ENCODE peak calls at places on chromosomes 4 and X, in eight cellular contexts. G is fibroblast of lung, M is thyroid gland, L is fibroblast of pulmonary artery, P is upper lobe of right lung, I is nephron progenitor cell, B is dorsolateral prefrontal cortex, K is type B pancreatic cell. Z is an unnamed sample.

GRCh38 chrX:103685396-103685795 is 1.1 kb downstream of the MORF4L2 start:
- DNase-seq in G (no peak), M (no peak), L (peak; percentile 34), P (no peak), I (no peak), B (no peak), K (no peak), Z (no peak)

GRCh38 chr4:135239964-135240363 is 1038.4 kb upstream of the PABPC4L start:
- DNase-seq in G (no peak), M (no peak), L (no peak), P (no peak), I (no peak), B (no peak), K (no peak), Z (no peak)

GRCh38 chr4:11739992-11740391 is 311.3 kb upstream of the HS3ST1 start:
- DNase-seq in G (peak; percentile 75), M (no peak), L (peak; percentile 67), P (no peak), I (no peak), B (no peak), K (no peak), Z (no peak)

GRCh38 chr4:20383969-20384368 is 132.3 kb downstream of the SLIT2 start:
- DNase-seq in G (no peak), M (no peak), L (no peak), P (no peak), I (no peak), B (no peak), K (no peak), Z (no peak)

GRCh38 chr4:45467157-45467556 is 656.7 kb downstream of the GABRG1 start:
- DNase-seq in G (no peak), M (no peak), L (no peak), P (no peak), I (no peak), B (no peak), K (no peak), Z (no peak)

GRCh38 chr4:92184566-92184965 is 119.2 kb upstream of the GRID2 start:
- DNase-seq in G (peak; percentile 22), M (no peak), L (peak; percentile 60), P (no peak), I (no peak), B (no peak), K (no peak), Z (no peak)

GRCh38 chr4:142112451-142112850 is 476.1 kb downstream of the IL15 start:
- DNase-seq in G (peak; percentile 41), M (no peak), L (peak; percentile 75), P (no peak), I (no peak), B (no peak), K (no peak), Z (no peak)

GRCh38 chr4:212438-213174 is 88.3 kb downstream of the ZNF718 start:
- DNase-seq in G (peak; percentile 92), M (peak; percentile 85), L (peak; percentile 87), P (peak; percentile 73), I (peak; percentile 42), B (peak; percentile 91), K (no peak), Z (peak; percentile 61)

GRCh38 chr4:20254517-20255250 is 3.0 kb downstream of the SLIT2 start:
- DNase-seq in G (peak; percentile 64), M (peak; percentile 42), L (peak; percentile 61), P (peak; percentile 64), I (peak; percentile 75), B (no peak), K (peak; percentile 74), Z (peak; percentile 46)

GRCh38 chrX:154016366-154017076 is 3.2 kb downstream of the IRAK1 start:
- DNase-seq in G (no peak), M (no peak), L (no peak), P (no peak), I (no peak), B (no peak), K (no peak), Z (no peak)

GRCh38 chr4:952881-953573 is 20.3 kb downstream of the DGKQ start:
- DNase-seq in G (no peak), M (no peak), L (no peak), P (peak; percentile 62), I (no peak), B (no peak), K (peak; percentile 67), Z (no peak)

GRCh38 chrX:130091976-130092522 is 18.2 kb downstream of the ELF4 start:
- DNase-seq in G (no peak), M (peak; percentile 20), L (no peak), P (peak; percentile 80), I (no peak), B (no peak), K (no peak), Z (peak; percentile 78)

GRCh38 chr4:3244747-3245146 is 4.2 kb upstream of the MSANTD1 start:
- DNase-seq in G (no peak), M (no peak), L (no peak), P (no peak), I (no peak), B (no peak), K (no peak), Z (no peak)

GRCh38 chrX:84340981-84341380 is 153.0 kb upstream of the RPS6KA6 start:
- DNase-seq in G (peak; percentile 61), M (no peak), L (no peak), P (no peak), I (no peak), B (no peak), K (no peak), Z (no peak)

GRCh38 chrX:1464282-1465131 is 11.8 kb upstream of the ASMTL start:
- DNase-seq in G (no peak), M (no peak), L (no peak), P (peak; percentile 57), I (no peak), B (no peak), K (peak; percentile 67), Z (peak; percentile 22)

GRCh38 chrX:72050011-72050410 is 81.7 kb downstream of the RTL5 start:
- DNase-seq in G (no peak), M (no peak), L (no peak), P (no peak), I (no peak), B (no peak), K (no peak), Z (no peak)

GRCh38 chrX:128106630-128107029 is 54.4 kb upstream of the ACTRT1 start:
- DNase-seq in G (no peak), M (no peak), L (no peak), P (no peak), I (peak; percentile 2), B (no peak), K (no peak), Z (no peak)

GRCh38 chr4:98481167-98481566 is 177.2 kb downstream of the TSPAN5 start:
- DNase-seq in G (peak; percentile 18), M (peak; percentile 70), L (no peak), P (no peak), I (no peak), B (peak; percentile 51), K (no peak), Z (no peak)

GRCh38 chrX:21757960-21758359 is at the start of gene SMPX:
- DNase-seq in G (no peak), M (no peak), L (no peak), P (no peak), I (no peak), B (no peak), K (no peak), Z (no peak)

GRCh38 chr4:158111241-158111640 is 61.6 kb downstream of the GASK1B start:
- DNase-seq in G (peak; percentile 39), M (no peak), L (no peak), P (no peak), I (no peak), B (no peak), K (no peak), Z (no peak)

GRCh38 chr4:149534779-149535178 is 280.9 kb downstream of the IQCM start:
- DNase-seq in G (no peak), M (no peak), L (no peak), P (no peak), I (no peak), B (no peak), K (no peak), Z (no peak)

GRCh38 chr4:164926301-164926700 is 49.3 kb downstream of the APELA start:
- DNase-seq in G (no peak), M (no peak), L (no peak), P (no peak), I (no peak), B (no peak), K (no peak), Z (no peak)